ENCODE peak calls at places on chromosomes 6 and 20, in ten cellular contexts. One of them, this sample, is unnamed.

GRCh38 chr6:34795836-34796425 is 4.0 kb downstream of the BLTP3A start:
- DNase-seq in tibial nerve: no peak
- DNase-seq in sigmoid colon: no peak
- DNase-seq in heart left ventricle: no peak
- DNase-seq in HCT116: no peak
- DNase-seq in uterus: no peak
- DNase-seq in adrenal gland: no peak
- DNase-seq in H1: no peak
- DNase-seq in NB4: no peak
- DNase-seq in endothelial cell of umbilical vein: peak
- DNase-seq in this sample: no peak

GRCh38 chr6:104161960-104162669 is 697.6 kb downstream of the HACE1 start:
- DNase-seq in H1: no peak
- DNase-seq in NB4: no peak
- DNase-seq in tibial nerve: no peak
- DNase-seq in adrenal gland: no peak
- DNase-seq in endothelial cell of umbilical vein: no peak
- DNase-seq in HCT116: peak
- DNase-seq in uterus: no peak
- DNase-seq in heart left ventricle: no peak
- DNase-seq in sigmoid colon: no peak
- DNase-seq in this sample: no peak

GRCh38 chr6:25312034-25312620 is 33.0 kb downstream of the CARMIL1 start:
- DNase-seq in endothelial cell of umbilical vein: peak
- DNase-seq in uterus: no peak
- DNase-seq in heart left ventricle: no peak
- DNase-seq in tibial nerve: no peak
- DNase-seq in HCT116: no peak
- DNase-seq in NB4: no peak
- DNase-seq in adrenal gland: no peak
- DNase-seq in H1: no peak
- DNase-seq in sigmoid colon: no peak
- DNase-seq in this sample: no peak

GRCh38 chr20:25706793-25707192 is 10.1 kb upstream of the ZNF337 start:
- DNase-seq in H1: no peak
- DNase-seq in NB4: no peak
- DNase-seq in HCT116: no peak
- DNase-seq in tibial nerve: no peak
- DNase-seq in endothelial cell of umbilical vein: no peak
- DNase-seq in uterus: no peak
- DNase-seq in adrenal gland: no peak
- DNase-seq in sigmoid colon: no peak
- DNase-seq in heart left ventricle: no peak
- DNase-seq in this sample: no peak

GRCh38 chr6:148629910-148630470 is 116.8 kb upstream of the UST start:
- DNase-seq in tibial nerve: no peak
- DNase-seq in sigmoid colon: no peak
- DNase-seq in adrenal gland: no peak
- DNase-seq in endothelial cell of umbilical vein: no peak
- DNase-seq in uterus: no peak
- DNase-seq in H1: no peak
- DNase-seq in NB4: no peak
- DNase-seq in HCT116: no peak
- DNase-seq in heart left ventricle: no peak
- DNase-seq in this sample: no peak

GRCh38 chr6:43499028-43499815 is 10.9 kb downstream of the LRRC73 start:
- DNase-seq in sigmoid colon: no peak
- DNase-seq in uterus: no peak
- DNase-seq in HCT116: no peak
- DNase-seq in heart left ventricle: no peak
- DNase-seq in H1: no peak
- DNase-seq in endothelial cell of umbilical vein: peak
- DNase-seq in NB4: no peak
- DNase-seq in tibial nerve: no peak
- DNase-seq in adrenal gland: no peak
- DNase-seq in this sample: no peak

GRCh38 chr20:40678286-40678835 is 10.7 kb downstream of the MAFB start:
- DNase-seq in adrenal gland: no peak
- DNase-seq in HCT116: no peak
- DNase-seq in uterus: no peak
- DNase-seq in heart left ventricle: no peak
- DNase-seq in tibial nerve: no peak
- DNase-seq in NB4: no peak
- DNase-seq in H1: no peak
- DNase-seq in sigmoid colon: no peak
- DNase-seq in endothelial cell of umbilical vein: peak
- DNase-seq in this sample: no peak

GRCh38 chr6:80523531-80523970 is 417.1 kb downstream of the BCKDHB start:
- DNase-seq in H1: peak
- DNase-seq in sigmoid colon: no peak
- DNase-seq in adrenal gland: peak
- DNase-seq in NB4: no peak
- DNase-seq in heart left ventricle: no peak
- DNase-seq in tibial nerve: no peak
- DNase-seq in HCT116: no peak
- DNase-seq in endothelial cell of umbilical vein: peak
- DNase-seq in uterus: peak
- DNase-seq in this sample: no peak

GRCh38 chr6:167827062-167827587 is 414 bp downstream of the AFDN start:
- DNase-seq in endothelial cell of umbilical vein: no peak
- DNase-seq in adrenal gland: peak
- DNase-seq in H1: peak
- DNase-seq in tibial nerve: no peak
- DNase-seq in HCT116: no peak
- DNase-seq in NB4: no peak
- DNase-seq in heart left ventricle: peak
- DNase-seq in uterus: peak
- DNase-seq in sigmoid colon: peak
- DNase-seq in this sample: no peak

GRCh38 chr6:167825059-167825758 is 1.5 kb upstream of the AFDN start:
- DNase-seq in H1: no peak
- DNase-seq in tibial nerve: peak
- DNase-seq in sigmoid colon: peak
- DNase-seq in uterus: peak
- DNase-seq in adrenal gland: peak
- DNase-seq in HCT116: no peak
- DNase-seq in NB4: no peak
- DNase-seq in heart left ventricle: no peak
- DNase-seq in endothelial cell of umbilical vein: no peak
- DNase-seq in this sample: no peak

GRCh38 chr6:167825759-167826229 is 917 bp upstream of the AFDN start:
- DNase-seq in NB4: no peak
- DNase-seq in sigmoid colon: peak
- DNase-seq in tibial nerve: no peak
- DNase-seq in adrenal gland: peak
- DNase-seq in H1: peak
- DNase-seq in endothelial cell of umbilical vein: no peak
- DNase-seq in heart left ventricle: no peak
- DNase-seq in uterus: peak
- DNase-seq in HCT116: peak
- DNase-seq in this sample: peak

GRCh38 chr6:167827588-167828324 is 1.0 kb downstream of the AFDN start:
- DNase-seq in HCT116: no peak
- DNase-seq in heart left ventricle: peak
- DNase-seq in adrenal gland: peak
- DNase-seq in endothelial cell of umbilical vein: peak
- DNase-seq in tibial nerve: no peak
- DNase-seq in NB4: no peak
- DNase-seq in uterus: peak
- DNase-seq in H1: peak
- DNase-seq in sigmoid colon: peak
- DNase-seq in this sample: peak

DNA sequence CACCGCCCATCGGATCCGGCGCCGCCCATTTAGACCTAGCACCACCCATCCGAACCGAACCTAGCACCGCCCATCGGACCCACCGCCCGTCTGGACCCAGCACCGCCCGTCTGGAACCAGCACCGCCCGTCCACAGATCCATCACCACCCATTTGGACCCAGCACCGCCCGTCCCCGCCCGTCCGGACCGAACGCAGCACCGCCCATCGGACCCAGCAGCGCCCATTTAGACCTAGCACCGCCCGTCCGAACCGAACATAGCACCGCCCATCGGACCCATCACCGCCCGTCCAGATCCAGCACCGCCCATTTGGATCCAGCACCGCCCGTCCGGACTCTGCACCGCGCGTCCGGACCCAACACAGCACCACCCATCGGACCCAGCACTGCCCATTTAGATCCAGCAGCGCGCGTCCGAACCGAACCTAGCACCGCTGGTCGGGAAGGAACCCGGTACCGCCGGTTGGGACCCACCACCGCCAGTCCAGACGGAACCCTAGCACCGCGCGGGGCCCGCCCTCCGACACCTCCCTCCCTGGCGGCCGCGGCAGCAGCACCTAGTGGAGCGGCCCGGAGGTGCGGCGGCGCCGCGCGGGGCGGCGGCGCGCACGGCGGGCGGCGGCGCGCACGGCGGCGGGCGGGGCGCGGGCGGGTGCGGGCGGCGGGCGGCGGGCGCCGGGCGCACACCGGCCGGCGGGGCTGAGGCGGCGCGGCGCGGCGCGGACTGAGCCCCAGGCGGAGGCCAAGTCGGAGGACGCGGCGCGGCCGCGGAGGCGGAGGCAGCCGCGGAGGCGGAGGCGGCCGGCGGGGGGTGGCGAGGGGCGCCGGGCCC is at the start of gene AFDN:
- DNase-seq in H1: peak
- DNase-seq in adrenal gland: peak
- DNase-seq in uterus: peak
- DNase-seq in NB4: no peak
- DNase-seq in endothelial cell of umbilical vein: no peak
- DNase-seq in heart left ventricle: peak
- DNase-seq in sigmoid colon: peak
- DNase-seq in tibial nerve: peak
- DNase-seq in HCT116: no peak
- DNase-seq in this sample: peak
- TF ChIP-seq POLR2A in H1: no peak
- TF ChIP-seq POLR2A in adrenal gland: peak
- TF ChIP-seq POLR2A in uterus: no peak
- TF ChIP-seq POLR2A in NB4: no peak
- TF ChIP-seq POLR2A in endothelial cell of umbilical vein: no peak
- TF ChIP-seq POLR2A in heart left ventricle: no peak
- TF ChIP-seq POLR2A in sigmoid colon: no peak
- TF ChIP-seq POLR2A in tibial nerve: no peak
- TF ChIP-seq POLR2A in HCT116: peak
- TF ChIP-seq POLR2A in this sample: peak

GRCh38 chr6:170135461-170135820 is 155.4 kb downstream of the DLL1 start:
- DNase-seq in uterus: no peak
- DNase-seq in adrenal gland: no peak
- DNase-seq in HCT116: no peak
- DNase-seq in endothelial cell of umbilical vein: no peak
- DNase-seq in tibial nerve: no peak
- DNase-seq in heart left ventricle: peak
- DNase-seq in sigmoid colon: no peak
- DNase-seq in NB4: no peak
- DNase-seq in H1: no peak
- DNase-seq in this sample: no peak

GRCh38 chr6:170137911-170138910 is 152.7 kb downstream of the DLL1 start:
- DNase-seq in HCT116: no peak
- DNase-seq in heart left ventricle: no peak
- DNase-seq in NB4: no peak
- DNase-seq in sigmoid colon: peak
- DNase-seq in uterus: peak
- DNase-seq in adrenal gland: no peak
- DNase-seq in endothelial cell of umbilical vein: no peak
- DNase-seq in H1: peak
- DNase-seq in tibial nerve: no peak
- DNase-seq in this sample: no peak

GRCh38 chr6:170137176-170137891 is 153.5 kb downstream of the DLL1 start:
- DNase-seq in endothelial cell of umbilical vein: no peak
- DNase-seq in adrenal gland: peak
- DNase-seq in NB4: no peak
- DNase-seq in HCT116: no peak
- DNase-seq in uterus: peak
- DNase-seq in tibial nerve: no peak
- DNase-seq in sigmoid colon: peak
- DNase-seq in heart left ventricle: peak
- DNase-seq in H1: peak
- DNase-seq in this sample: peak

GRCh38 chr6:170135821-170136471 is 154.9 kb downstream of the DLL1 start:
- DNase-seq in HCT116: no peak
- DNase-seq in heart left ventricle: peak
- DNase-seq in uterus: peak
- DNase-seq in tibial nerve: no peak
- DNase-seq in adrenal gland: no peak
- DNase-seq in H1: no peak
- DNase-seq in sigmoid colon: peak
- DNase-seq in NB4: peak
- DNase-seq in endothelial cell of umbilical vein: no peak
- DNase-seq in this sample: no peak

GRCh38 chr6:170136541-170137175 is 154.2 kb downstream of the DLL1 start:
- DNase-seq in uterus: no peak
- DNase-seq in endothelial cell of umbilical vein: no peak
- DNase-seq in HCT116: no peak
- DNase-seq in H1: no peak
- DNase-seq in sigmoid colon: peak
- DNase-seq in adrenal gland: no peak
- DNase-seq in tibial nerve: no peak
- DNase-seq in heart left ventricle: peak
- DNase-seq in NB4: no peak
- DNase-seq in this sample: peak
- H3K4me3 ChIP-seq in uterus: no peak
- H3K4me3 ChIP-seq in endothelial cell of umbilical vein: no peak
- H3K4me3 ChIP-seq in HCT116: no peak
- H3K4me3 ChIP-seq in H1: no peak
- H3K4me3 ChIP-seq in sigmoid colon: no peak
- H3K4me3 ChIP-seq in adrenal gland: no peak
- H3K4me3 ChIP-seq in tibial nerve: no peak
- H3K4me3 ChIP-seq in heart left ventricle: no peak
- H3K4me3 ChIP-seq in NB4: no peak
- H3K4me3 ChIP-seq in this sample: peak

DNA sequence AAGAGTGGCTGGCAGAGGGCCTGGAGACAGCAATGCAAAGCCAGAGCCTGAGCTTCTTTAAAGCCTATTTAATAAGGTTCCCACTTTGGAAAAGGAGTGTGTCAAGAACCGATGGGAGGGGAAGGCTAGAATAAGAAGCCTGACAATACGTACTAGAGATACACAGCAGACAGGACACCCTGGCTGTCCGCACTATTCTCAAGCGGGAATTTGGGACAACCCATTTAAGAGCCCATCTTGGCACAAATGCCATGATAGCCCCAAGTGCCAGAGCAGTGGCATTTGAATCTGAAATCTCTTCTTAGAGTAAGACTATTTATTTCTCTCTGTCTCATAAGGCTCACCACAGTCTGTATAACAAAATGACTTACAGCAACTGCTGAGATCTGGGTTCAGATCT is 3.1 kb downstream of the GMDS start:
- DNase-seq in NB4: no peak
- DNase-seq in tibial nerve: no peak
- DNase-seq in H1: no peak
- DNase-seq in sigmoid colon: no peak
- DNase-seq in heart left ventricle: no peak
- DNase-seq in endothelial cell of umbilical vein: no peak
- DNase-seq in uterus: no peak
- DNase-seq in HCT116: no peak
- DNase-seq in adrenal gland: no peak
- DNase-seq in this sample: no peak
- TF ChIP-seq CTCF in NB4: no peak
- TF ChIP-seq CTCF in tibial nerve: no peak
- TF ChIP-seq CTCF in H1: no peak
- TF ChIP-seq CTCF in sigmoid colon: no peak
- TF ChIP-seq CTCF in heart left ventricle: no peak
- TF ChIP-seq CTCF in endothelial cell of umbilical vein: no peak
- TF ChIP-seq CTCF in uterus: no peak
- TF ChIP-seq CTCF in HCT116: no peak
- TF ChIP-seq CTCF in adrenal gland: no peak
- TF ChIP-seq CTCF in this sample: no peak

GRCh38 chr6:15500901-15501805 is 161.7 kb downstream of the DTNBP1 start:
- DNase-seq in H1: no peak
- DNase-seq in tibial nerve: no peak
- DNase-seq in adrenal gland: no peak
- DNase-seq in endothelial cell of umbilical vein: no peak
- DNase-seq in NB4: peak
- DNase-seq in sigmoid colon: peak
- DNase-seq in HCT116: no peak
- DNase-seq in heart left ventricle: peak
- DNase-seq in uterus: no peak
- DNase-seq in this sample: no peak

GRCh38 chr6:15499125-15499524 is 163.7 kb downstream of the DTNBP1 start:
- DNase-seq in uterus: no peak
- DNase-seq in endothelial cell of umbilical vein: no peak
- DNase-seq in heart left ventricle: no peak
- DNase-seq in adrenal gland: no peak
- DNase-seq in sigmoid colon: no peak
- DNase-seq in H1: no peak
- DNase-seq in HCT116: no peak
- DNase-seq in NB4: no peak
- DNase-seq in tibial nerve: no peak
- DNase-seq in this sample: no peak

GRCh38 chr6:15499591-15499990 is 163.2 kb downstream of the DTNBP1 start:
- DNase-seq in tibial nerve: no peak
- DNase-seq in HCT116: no peak
- DNase-seq in heart left ventricle: no peak
- DNase-seq in adrenal gland: no peak
- DNase-seq in NB4: no peak
- DNase-seq in H1: no peak
- DNase-seq in uterus: no peak
- DNase-seq in endothelial cell of umbilical vein: no peak
- DNase-seq in sigmoid colon: no peak
- DNase-seq in this sample: no peak

GRCh38 chr6:15498640-15499039 is 164.2 kb downstream of the DTNBP1 start:
- DNase-seq in adrenal gland: no peak
- DNase-seq in endothelial cell of umbilical vein: no peak
- DNase-seq in uterus: no peak
- DNase-seq in heart left ventricle: no peak
- DNase-seq in tibial nerve: no peak
- DNase-seq in H1: no peak
- DNase-seq in sigmoid colon: no peak
- DNase-seq in HCT116: no peak
- DNase-seq in NB4: no peak
- DNase-seq in this sample: no peak

GRCh38 chr6:15500078-15500740 is 162.6 kb downstream of the DTNBP1 start:
- DNase-seq in NB4: no peak
- DNase-seq in sigmoid colon: peak
- DNase-seq in heart left ventricle: no peak
- DNase-seq in uterus: no peak
- DNase-seq in H1: no peak
- DNase-seq in HCT116: no peak
- DNase-seq in endothelial cell of umbilical vein: no peak
- DNase-seq in adrenal gland: no peak
- DNase-seq in tibial nerve: no peak
- DNase-seq in this sample: no peak
- TF ChIP-seq POLR2A in NB4: no peak
- TF ChIP-seq POLR2A in sigmoid colon: no peak
- TF ChIP-seq POLR2A in heart left ventricle: no peak
- TF ChIP-seq POLR2A in uterus: no peak
- TF ChIP-seq POLR2A in H1: peak
- TF ChIP-seq POLR2A in HCT116: no peak
- TF ChIP-seq POLR2A in endothelial cell of umbilical vein: no peak
- TF ChIP-seq POLR2A in adrenal gland: no peak
- TF ChIP-seq POLR2A in tibial nerve: no peak
- TF ChIP-seq POLR2A in this sample: no peak